ENCODE peak calls at places on chromosomes 11 and 22, in ten cellular contexts. N is HFFc6, Y is cardiac fibroblast, V is HL-60, T is BJ, B is AG09319, C is Peyer's patch, J is HepG2, G is AG10803, F is B cell. E is an unnamed sample.

GRCh38 chr11:110984147-110984546 is 261.4 kb upstream of the POU2AF2 start:
- DNase-seq in N (peak), Y (peak), V (no peak), T (no peak), B (no peak), C (no peak), J (no peak), G (peak), F (no peak), E (peak)

GRCh38 chr22:39312410-39312809 is 7.0 kb downstream of the RPL3 start:
- DNase-seq in N (no peak), Y (no peak), V (peak), T (no peak), B (no peak), C (no peak), J (no peak), G (no peak), F (no peak), E (no peak)

GRCh38 chr11:27081056-27081455 is 40.4 kb downstream of the BBOX1 start:
- DNase-seq in N (no peak), Y (peak), V (no peak), T (no peak), B (no peak), C (no peak), J (no peak), G (peak), F (no peak), E (peak)

GRCh38 chr11:121163658-121164308 is 62.7 kb downstream of the TECTA start:
- DNase-seq in N (no peak), Y (no peak), V (no peak), T (no peak), B (no peak), C (no peak), J (no peak), G (no peak), F (no peak), E (no peak)

GRCh38 chr11:8384199-8384821 is 120.6 kb upstream of the LMO1 start:
- DNase-seq in N (no peak), Y (peak), V (peak), T (peak), B (no peak), C (no peak), J (no peak), G (peak), F (no peak), E (peak)

GRCh38 chr11:84564180-84564866 is 1062.8 kb downstream of the DLG2 start:
- DNase-seq in N (peak), Y (peak), V (peak), T (peak), B (peak), C (peak), J (peak), G (peak), F (no peak), E (peak)

GRCh38 chr22:24503137-24503850 is 8.2 kb downstream of the UPB1 start:
- DNase-seq in N (peak), Y (peak), V (peak), T (no peak), B (no peak), C (peak), J (no peak), G (peak), F (peak), E (peak)

GRCh38 chr11:64253481-64253880 is 2.2 kb downstream of the PLCB3 start:
- DNase-seq in N (no peak), Y (no peak), V (no peak), T (no peak), B (no peak), C (no peak), J (no peak), G (peak), F (no peak), E (no peak)

GRCh38 chr11:18115360-18116127 is 9.7 kb upstream of the SAAL1 start:
- DNase-seq in N (peak), Y (peak), V (peak), T (no peak), B (peak), C (peak), J (peak), G (peak), F (peak), E (peak)

GRCh38 chr22:45155050-45155840 is 8.5 kb upstream of the NUP50 start:
- DNase-seq in N (no peak), Y (no peak), V (no peak), T (no peak), B (peak), C (no peak), J (no peak), G (peak), F (no peak), E (peak)

GRCh38 chr11:36352919-36353318 is 56.8 kb downstream of the PRR5L start:
- DNase-seq in N (no peak), Y (no peak), V (no peak), T (no peak), B (no peak), C (no peak), J (no peak), G (no peak), F (no peak), E (no peak)

GRCh38 chr11:79062814-79063762 is 377.7 kb downstream of the TENM4 start:
- DNase-seq in N (no peak), Y (peak), V (no peak), T (no peak), B (no peak), C (no peak), J (peak), G (no peak), F (no peak), E (no peak)

GRCh38 chr22:37636186-37636948 is 3.1 kb upstream of the SH3BP1 start:
- DNase-seq in N (peak), Y (peak), V (no peak), T (no peak), B (no peak), C (peak), J (no peak), G (peak), F (no peak), E (peak)
- TF ChIP-seq CTCF in N (peak), Y (peak), V (peak), T (peak), B (no peak), C (peak), J (no peak), G (peak), F (no peak), E (peak)

GRCh38 chr11:61892085-61892370 is 683 bp upstream of the FADS3 start:
- DNase-seq in N (no peak), Y (no peak), V (no peak), T (no peak), B (no peak), C (peak), J (no peak), G (no peak), F (no peak), E (no peak)
- TF ChIP-seq CTCF in N (no peak), Y (no peak), V (no peak), T (no peak), B (no peak), C (no peak), J (no peak), G (no peak), F (peak), E (no peak)

DNA sequence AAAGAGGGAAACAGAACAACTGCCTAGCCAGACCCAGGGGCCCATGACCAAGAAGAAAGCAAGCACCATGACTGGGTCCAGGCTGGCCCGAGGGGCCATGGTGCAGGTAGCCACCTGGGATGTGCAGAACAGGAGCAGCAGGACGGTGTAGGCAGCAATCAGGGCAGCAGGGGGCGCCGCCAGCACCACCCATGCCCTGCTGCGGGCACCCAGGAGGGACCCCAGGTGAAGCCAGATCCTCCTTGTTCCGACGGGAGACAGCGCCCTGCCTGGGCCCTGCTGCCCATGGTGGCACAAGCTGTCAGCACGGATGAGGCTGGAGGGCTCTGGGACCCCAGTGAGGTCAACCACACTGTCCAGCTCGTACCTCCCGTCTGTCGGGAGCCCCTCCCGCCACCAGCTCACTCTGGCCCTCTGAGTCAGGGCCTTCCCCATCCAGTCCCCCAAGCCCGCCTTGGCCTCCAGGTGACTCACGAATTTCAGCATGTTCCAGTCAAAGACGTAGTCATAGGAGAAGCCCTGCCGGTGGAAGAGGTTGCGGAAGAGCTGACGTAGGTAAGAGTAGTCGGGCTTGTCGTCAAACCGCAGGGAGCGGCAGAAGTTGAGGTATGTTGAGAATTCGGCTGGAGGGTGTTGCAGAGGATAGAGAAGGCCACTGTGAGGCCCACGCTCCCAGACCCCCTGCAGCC is 18.8 kb downstream of the CSNK1E start:
- DNase-seq in N (peak), Y (peak), V (no peak), T (no peak), B (no peak), C (no peak), J (no peak), G (peak), F (peak), E (peak)
- TF ChIP-seq CTCF in N (peak), Y (peak), V (no peak), T (peak), B (peak), C (peak), J (peak), G (peak), F (peak), E (peak)

GRCh38 chr11:86748296-86748695 is 52.0 kb upstream of the PRSS23 start:
- DNase-seq in N (peak), Y (peak), V (no peak), T (peak), B (peak), C (no peak), J (no peak), G (peak), F (no peak), E (no peak)

GRCh38 chr11:86746509-86746908 is 53.8 kb upstream of the PRSS23 start:
- DNase-seq in N (no peak), Y (no peak), V (no peak), T (no peak), B (no peak), C (no peak), J (no peak), G (no peak), F (no peak), E (no peak)

GRCh38 chr11:86747801-86748200 is 52.5 kb upstream of the PRSS23 start:
- DNase-seq in N (no peak), Y (no peak), V (no peak), T (no peak), B (no peak), C (no peak), J (no peak), G (no peak), F (no peak), E (no peak)

GRCh38 chr11:86749861-86750401 is 50.4 kb upstream of the PRSS23 start:
- DNase-seq in N (no peak), Y (no peak), V (no peak), T (no peak), B (no peak), C (no peak), J (no peak), G (peak), F (no peak), E (no peak)

GRCh38 chr11:86749376-86749775 is 51.0 kb upstream of the PRSS23 start:
- DNase-seq in N (no peak), Y (peak), V (no peak), T (no peak), B (no peak), C (no peak), J (no peak), G (no peak), F (no peak), E (no peak)
- TF ChIP-seq CTCF in N (peak), Y (peak), V (no peak), T (no peak), B (no peak), C (no peak), J (no peak), G (peak), F (no peak), E (peak)

DNA sequence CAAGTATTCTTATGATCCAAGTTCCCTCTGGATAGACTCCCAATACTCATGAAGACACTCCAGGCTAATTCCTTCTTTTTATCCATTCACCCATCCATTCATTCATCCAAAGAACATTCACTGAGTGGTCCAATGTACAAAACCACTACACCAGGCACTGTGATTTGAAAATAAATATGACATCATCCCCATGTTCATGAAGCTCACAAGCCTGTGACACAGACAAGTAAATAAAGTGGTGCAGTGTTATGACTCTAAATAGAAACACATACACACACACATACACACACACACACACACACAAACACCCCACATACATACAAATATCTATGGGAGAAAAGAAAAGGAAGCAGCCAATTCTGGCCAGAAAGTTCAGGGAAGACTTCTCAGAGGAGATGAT is 35.5 kb downstream of the MTMR2 start:
- DNase-seq in N (no peak), Y (no peak), V (no peak), T (no peak), B (no peak), C (no peak), J (no peak), G (no peak), F (no peak), E (no peak)
- TF ChIP-seq CTCF in N (no peak), Y (no peak), V (no peak), T (no peak), B (no peak), C (no peak), J (no peak), G (no peak), F (no peak), E (no peak)

GRCh38 chr11:848380-848931 is 5.8 kb downstream of the TSPAN4 start:
- DNase-seq in N (no peak), Y (no peak), V (no peak), T (no peak), B (no peak), C (peak), J (no peak), G (no peak), F (peak), E (no peak)
- TF ChIP-seq CTCF in N (peak), Y (peak), V (peak), T (peak), B (peak), C (peak), J (peak), G (peak), F (peak), E (peak)

DNA sequence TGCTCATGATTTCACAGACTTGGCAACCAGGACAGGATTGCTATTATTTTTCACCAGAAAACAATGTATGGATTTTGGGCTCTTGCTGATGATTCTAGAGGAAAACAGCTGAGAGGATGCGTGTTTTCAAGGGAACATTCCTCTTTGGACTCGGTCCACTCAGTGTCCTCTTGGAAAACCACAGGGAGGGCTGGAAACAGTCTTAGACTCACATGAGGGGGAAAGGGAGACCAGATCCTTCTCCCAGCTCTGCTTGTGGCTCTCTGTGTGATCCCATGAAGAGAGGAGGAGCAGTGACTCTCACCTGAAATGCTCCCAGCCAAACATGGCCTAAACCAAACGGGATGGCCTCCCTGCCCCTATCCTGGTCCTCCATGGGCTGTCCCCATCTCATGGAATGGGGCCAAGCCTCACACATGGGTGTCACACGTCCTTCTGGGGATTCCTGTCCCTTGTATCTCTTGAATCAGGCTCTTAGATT is 15.9 kb downstream of the MYEOV start:
- DNase-seq in N (peak), Y (no peak), V (no peak), T (no peak), B (no peak), C (no peak), J (no peak), G (peak), F (no peak), E (peak)
- TF ChIP-seq CTCF in N (no peak), Y (no peak), V (no peak), T (no peak), B (no peak), C (no peak), J (no peak), G (no peak), F (no peak), E (no peak)

GRCh38 chr11:43648888-43649287 is 31.6 kb upstream of the HSD17B12 start:
- DNase-seq in N (no peak), Y (no peak), V (no peak), T (no peak), B (no peak), C (no peak), J (no peak), G (no peak), F (no peak), E (no peak)

GRCh38 chr11:43644626-43645299 is 35.8 kb upstream of the HSD17B12 start:
- DNase-seq in N (peak), Y (peak), V (peak), T (no peak), B (no peak), C (no peak), J (peak), G (peak), F (no peak), E (peak)

GRCh38 chr11:43646767-43647166 is 33.8 kb upstream of the HSD17B12 start:
- DNase-seq in N (no peak), Y (no peak), V (no peak), T (no peak), B (no peak), C (no peak), J (no peak), G (no peak), F (no peak), E (no peak)

GRCh38 chr11:43649501-43649900 is 31.0 kb upstream of the HSD17B12 start:
- DNase-seq in N (no peak), Y (no peak), V (no peak), T (no peak), B (no peak), C (no peak), J (no peak), G (no peak), F (no peak), E (no peak)

DNA sequence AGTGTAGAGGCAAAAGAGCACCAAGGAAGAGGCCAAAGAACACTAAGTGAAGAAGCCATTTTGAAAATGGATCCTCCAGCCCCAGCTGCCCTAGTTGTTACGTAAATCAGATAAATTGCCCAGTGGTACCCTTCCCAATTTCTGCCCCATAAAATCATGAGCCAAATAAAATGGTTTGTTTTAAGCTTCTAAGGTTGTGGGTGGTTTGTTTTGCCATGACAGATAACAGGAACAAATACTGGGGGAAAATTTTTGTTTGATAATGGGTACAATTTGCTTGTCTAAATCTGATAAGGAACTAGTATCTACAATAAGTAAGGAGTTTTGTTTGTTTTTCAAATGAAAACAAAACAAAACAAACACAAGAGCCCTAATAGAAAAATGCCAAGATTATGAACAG is 30.6 kb upstream of the HSD17B12 start:
- DNase-seq in N (no peak), Y (no peak), V (no peak), T (no peak), B (no peak), C (no peak), J (no peak), G (no peak), F (no peak), E (no peak)
- TF ChIP-seq CTCF in N (no peak), Y (no peak), V (no peak), T (no peak), B (no peak), C (no peak), J (no peak), G (no peak), F (no peak), E (no peak)

GRCh38 chr11:61294717-61295595 is at the start of gene VWCE:
- DNase-seq in N (peak), Y (peak), V (peak), T (no peak), B (no peak), C (peak), J (peak), G (peak), F (peak), E (peak)

GRCh38 chr11:61295596-61295926 is 445 bp upstream of the VWCE start:
- DNase-seq in N (no peak), Y (no peak), V (no peak), T (no peak), B (no peak), C (no peak), J (no peak), G (no peak), F (no peak), E (no peak)

GRCh38 chr11:61293869-61294716 is 1.0 kb downstream of the VWCE start:
- DNase-seq in N (peak), Y (peak), V (peak), T (no peak), B (no peak), C (no peak), J (peak), G (peak), F (peak), E (peak)

GRCh38 chr11:61290905-61291690 is 4.0 kb downstream of the VWCE start:
- DNase-seq in N (no peak), Y (no peak), V (no peak), T (no peak), B (no peak), C (no peak), J (no peak), G (no peak), F (no peak), E (no peak)
- TF ChIP-seq CTCF in N (peak), Y (no peak), V (no peak), T (no peak), B (no peak), C (no peak), J (peak), G (no peak), F (no peak), E (peak)

E was measured in fibroblast of lung.